ENCODE peak calls at places on chromosomes 16 and 17, in four cellular contexts. M, C, P and U are unnamed samples.

GRCh38 chr17:17398188-17398927 is 78.4 kb upstream of the MED9 start:
- DNase-seq in P (no peak), C (no peak), M (no peak), U (no peak)

GRCh38 chr16:22270525-22270924 is 26.7 kb upstream of the POLR3E start:
- DNase-seq in P (no peak), M (no peak), C (no peak), U (no peak)

GRCh38 chr17:2412561-2413021 is 11.7 kb upstream of the MNT start:
- DNase-seq in P (no peak), M (no peak), C (no peak), U (no peak)

GRCh38 chr16:72434159-72434558 is 262.2 kb upstream of the PMFBP1 start:
- DNase-seq in M (no peak), C (peak), P (no peak), U (no peak)

GRCh38 chr17:33674685-33675084 is 381.6 kb upstream of the ASIC2 start:
- DNase-seq in C (peak), P (peak), M (peak), U (peak)

GRCh38 chr17:50618941-50619340 is 15.7 kb upstream of the ABCC3 start:
- DNase-seq in P (no peak), M (no peak), C (no peak), U (no peak)

GRCh38 chr17:42675984-42676423 is 790 bp downstream of the PLEKHH3 start:
- DNase-seq in P (peak), C (peak), M (peak), U (no peak)

GRCh38 chr16:28140788-28141618 is 70.8 kb downstream of the XPO6 start:
- DNase-seq in C (no peak), P (no peak), M (no peak), U (peak)

GRCh38 chr16:30369091-30369937 is 980 bp downstream of the TBC1D10B start:
- DNase-seq in M (peak), P (no peak), C (no peak), U (no peak)

GRCh38 chr16:59164461-59164860 is 430.3 kb upstream of the GOT2 start:
- DNase-seq in C (peak), P (no peak), M (no peak), U (peak)

GRCh38 chr17:50029185-50029584 is 26.7 kb upstream of the ITGA3 start:
- DNase-seq in C (no peak), M (no peak), P (no peak), U (no peak)

GRCh38 chr17:76446449-76447231 is 6.3 kb downstream of the UBE2O start:
- DNase-seq in M (no peak), C (peak), P (no peak), U (no peak)

GRCh38 chr17:76444518-76445311 is 8.2 kb downstream of the UBE2O start:
- DNase-seq in C (no peak), M (no peak), P (no peak), U (no peak)

GRCh38 chr17:76442341-76443338 is 10.3 kb downstream of the UBE2O start:
- DNase-seq in P (no peak), C (no peak), M (no peak), U (no peak)

GRCh38 chr17:76447931-76448652 is 4.9 kb downstream of the UBE2O start:
- DNase-seq in C (no peak), P (peak), M (no peak), U (no peak)

GRCh38 chr17:76445697-76446448 is 7.1 kb downstream of the UBE2O start:
- DNase-seq in M (no peak), P (no peak), C (no peak), U (no peak)
- H3K4me3 ChIP-seq in M (no peak), P (no peak), C (peak), U (no peak)

GRCh38 chr17:61072648-61073047 is 327.0 kb upstream of the TBX2 start:
- DNase-seq in M (no peak), C (no peak), P (no peak), U (no peak)
- H3K4me3 ChIP-seq in M (no peak), C (no peak), P (no peak), U (no peak)

DNA sequence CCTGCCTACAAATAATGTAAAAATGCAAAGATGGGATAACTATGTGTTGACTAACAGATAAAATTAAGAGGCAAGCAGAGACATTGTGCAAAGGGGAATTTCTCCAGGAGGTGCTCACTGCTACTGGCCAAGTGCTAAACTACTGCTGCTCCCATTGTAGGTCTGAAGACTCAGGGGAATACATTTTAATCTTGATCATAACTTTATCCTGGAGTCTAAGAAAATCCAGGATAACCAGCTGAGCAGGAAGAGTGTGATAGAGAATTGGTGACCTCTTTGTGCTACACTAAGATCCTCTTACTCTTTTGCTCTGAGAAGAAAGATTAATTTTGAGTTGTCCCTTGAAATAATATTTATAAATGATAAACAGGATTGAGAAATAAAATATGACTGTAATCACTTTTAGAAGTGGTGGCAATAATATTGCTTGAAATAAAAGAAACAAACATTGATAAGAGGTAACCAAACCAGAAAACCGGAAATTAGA is 5.9 kb downstream of the RNF43 start:
- DNase-seq in P (no peak), C (no peak), M (no peak), U (no peak)
- H3K4me3 ChIP-seq in P (no peak), C (no peak), M (no peak), U (no peak)

GRCh38 chr17:29596811-29597210 is 3.9 kb downstream of the ANKRD13B start:
- DNase-seq in M (no peak), C (no peak), P (peak), U (no peak)

GRCh38 chr17:29597361-29598172 is 4.6 kb downstream of the ANKRD13B start:
- DNase-seq in P (no peak), M (no peak), C (no peak), U (no peak)

GRCh38 chr17:29595107-29595942 is 2.4 kb downstream of the ANKRD13B start:
- DNase-seq in M (no peak), C (no peak), P (no peak), U (no peak)

GRCh38 chr17:29594441-29595090 is 1.6 kb downstream of the ANKRD13B start:
- DNase-seq in M (no peak), C (no peak), P (peak), U (no peak)

GRCh38 chr17:29595943-29596774 is 3.2 kb downstream of the ANKRD13B start:
- DNase-seq in C (no peak), M (no peak), P (no peak), U (no peak)
- H3K4me3 ChIP-seq in C (no peak), M (no peak), P (no peak), U (no peak)

DNA sequence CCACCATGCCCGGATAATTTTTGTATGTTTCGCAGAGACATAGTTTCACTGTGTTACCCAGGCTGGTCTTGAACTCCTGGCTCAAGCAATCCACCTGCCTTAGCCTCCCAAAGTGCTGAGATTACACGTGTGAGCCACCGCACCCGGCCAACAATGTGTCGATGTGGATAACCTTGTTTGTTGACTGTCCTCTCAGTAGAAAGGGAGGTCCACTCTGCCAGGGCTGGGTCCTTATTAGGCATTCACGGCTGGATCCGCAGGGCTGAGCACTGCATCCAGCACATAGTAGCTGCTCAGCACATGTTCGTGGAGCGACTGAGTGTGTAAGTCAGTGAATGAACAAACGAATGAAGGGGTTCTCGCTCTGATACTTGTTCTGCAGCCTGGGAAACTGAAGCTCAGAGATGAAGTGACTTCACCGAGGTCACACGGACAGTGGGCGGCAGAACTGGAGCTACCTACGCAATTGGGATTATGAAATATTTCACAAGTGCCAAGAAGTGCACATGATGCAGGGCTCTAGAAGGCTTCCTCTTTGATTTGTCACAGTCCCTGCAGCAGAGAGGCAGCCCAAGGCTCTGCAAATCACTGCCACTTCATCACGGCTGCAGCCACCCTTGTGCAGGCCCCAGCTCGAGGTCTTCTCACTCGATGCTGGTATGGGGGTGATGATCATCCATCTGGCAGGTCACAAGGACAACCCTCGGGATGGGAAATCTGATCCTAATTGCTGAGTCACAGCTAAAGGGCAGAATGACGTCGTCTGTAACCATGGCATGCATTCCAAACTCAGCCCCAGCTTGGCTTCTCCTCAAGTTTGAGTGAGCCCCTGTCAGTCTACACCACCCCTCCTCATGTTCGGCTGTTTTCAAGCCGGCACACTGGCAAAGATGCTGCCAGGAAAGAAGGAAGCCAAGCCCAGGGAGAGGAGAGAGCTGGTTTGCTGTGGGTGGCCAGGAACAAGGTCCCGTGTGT is 28.0 kb upstream of the SNN start:
- DNase-seq in C (peak), M (peak), P (peak), U (no peak)
- H3K4me3 ChIP-seq in C (peak), M (no peak), P (no peak), U (no peak)

DNA sequence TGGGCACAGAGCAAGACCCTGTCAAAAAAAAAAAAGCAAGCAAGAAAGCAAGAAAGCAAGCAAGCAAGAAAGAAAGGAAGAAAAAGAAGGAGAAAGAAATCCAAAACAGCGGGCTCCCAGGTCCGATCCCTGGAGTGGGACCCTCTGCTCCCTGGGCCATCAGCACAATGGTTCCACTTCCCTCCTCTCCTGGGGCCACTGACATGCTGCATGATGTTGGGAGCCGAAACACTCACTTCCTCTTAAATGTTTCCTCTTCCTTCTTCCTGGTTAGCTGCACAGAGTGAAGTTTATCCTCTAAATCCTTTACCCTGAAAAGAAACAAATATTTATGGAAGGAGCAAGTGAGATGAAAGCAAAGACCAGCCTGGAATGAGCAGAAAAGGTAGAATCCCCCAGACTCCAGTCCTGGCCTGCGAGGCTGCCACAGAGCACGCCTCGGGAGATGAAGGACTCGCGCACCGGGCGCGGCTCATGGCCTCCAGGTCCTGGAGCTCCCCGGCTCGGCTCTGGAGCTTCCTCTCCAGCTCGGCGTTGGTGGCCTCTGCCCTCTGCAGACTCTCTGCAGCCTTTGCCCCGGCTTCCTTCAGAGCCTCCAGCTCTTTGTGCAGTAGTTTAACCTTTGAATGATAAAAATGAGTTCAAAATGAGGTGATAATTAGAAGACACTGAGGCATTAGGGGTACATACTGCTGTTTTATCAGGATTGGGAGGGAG is 19.0 kb downstream of the CCDC57 start:
- DNase-seq in P (no peak), C (no peak), M (peak), U (no peak)
- H3K4me3 ChIP-seq in P (no peak), C (no peak), M (no peak), U (no peak)

GRCh38 chr17:71899317-71899716 is 221.5 kb upstream of the SOX9 start:
- DNase-seq in P (no peak), C (no peak), M (no peak), U (no peak)

GRCh38 chr17:71902931-71903506 is 217.8 kb upstream of the SOX9 start:
- DNase-seq in P (no peak), C (no peak), M (no peak), U (no peak)

GRCh38 chr17:71905632-71906031 is 215.2 kb upstream of the SOX9 start:
- DNase-seq in P (no peak), C (no peak), M (no peak), U (no peak)

GRCh38 chr17:71900830-71901229 is 220.0 kb upstream of the SOX9 start:
- DNase-seq in M (no peak), C (no peak), P (no peak), U (no peak)
- H3K4me3 ChIP-seq in M (no peak), C (no peak), P (no peak), U (no peak)